ENCODE peak calls at places on chromosomes 4 and X, in seven cellular contexts. K is stimulated activated CD8-positive, alpha-beta memory T cell treated with anti-CD3 and anti-CD28 coated beads, Interleukin-7, amount 100 ng/mL, for 1 hour; V is activated CD4-positive, alpha-beta T cell treated with anti-CD3 and anti-CD28 coated beads, Interleukin-2, amount 50 U/mL, for 4 hours; Q is posterior vena cava; H is EH; B is Calu3; A is NCI-H460. P is an unnamed sample.

GRCh38 chrX:48083212-48083611 is 11.8 kb upstream of the ZNF630 start:
- DNase-seq in K (no peak), V (peak; percentile 16), Q (no peak), H (peak; percentile 49), B (peak; percentile 52), A (peak; percentile 42), P (peak; percentile 61)

GRCh38 chr4:2696423-2696822 is 59.7 kb downstream of the TNIP2 start:
- DNase-seq in K (no peak), V (no peak), Q (no peak), H (no peak), B (no peak), A (no peak), P (no peak)

GRCh38 chr4:142354794-142355416 is 491.2 kb downstream of the INPP4B start:
- DNase-seq in K (no peak), V (no peak), Q (no peak), H (peak; percentile 19), B (no peak), A (no peak), P (no peak)

GRCh38 chr4:176566769-176567168 is 226.0 kb downstream of the VEGFC start:
- DNase-seq in K (no peak), V (no peak), Q (no peak), H (no peak), B (no peak), A (no peak), P (no peak)

GRCh38 chr4:169131556-169132208 is 121.6 kb upstream of the CBR4 start:
- DNase-seq in K (no peak), V (no peak), Q (no peak), H (no peak), B (no peak), A (no peak), P (no peak)

GRCh38 chr4:181661090-181661489 is 582.1 kb upstream of the TENM3 start:
- DNase-seq in K (no peak), V (no peak), Q (no peak), H (peak; percentile 82), B (no peak), A (no peak), P (peak; percentile 61)

GRCh38 chr4:5152521-5152920 is 101.2 kb downstream of the STK32B start:
- DNase-seq in K (no peak), V (no peak), Q (no peak), H (no peak), B (no peak), A (no peak), P (no peak)

GRCh38 chr4:154779362-154779947 is 1.6 kb upstream of the RBM46 start:
- DNase-seq in K (no peak), V (no peak), Q (no peak), H (peak; percentile 39), B (no peak), A (peak; percentile 12), P (peak; percentile 48)

GRCh38 chrX:139198936-139199335 is 331.6 kb upstream of the F9 start:
- DNase-seq in K (no peak), V (no peak), Q (no peak), H (no peak), B (no peak), A (no peak), P (no peak)

GRCh38 chr4:6204098-6204497 is 3.7 kb upstream of the JAKMIP1 start:
- DNase-seq in K (no peak), V (no peak), Q (no peak), H (no peak), B (no peak), A (no peak), P (no peak)

GRCh38 chr4:61995717-61996337 is 795.7 kb downstream of the ADGRL3 start:
- DNase-seq in K (no peak), V (no peak), Q (no peak), H (no peak), B (no peak), A (no peak), P (peak; percentile 47)

GRCh38 chrX:12227412-12228041 is 89.3 kb downstream of the FRMPD4 start:
- DNase-seq in K (no peak), V (no peak), Q (no peak), H (no peak), B (no peak), A (no peak), P (no peak)

GRCh38 chr4:183503497-183504063 is 1.3 kb upstream of the ING2 start:
- DNase-seq in K (peak; percentile 2), V (no peak), Q (no peak), H (no peak), B (no peak), A (no peak), P (no peak)

GRCh38 chr4:173782660-173783059 is 252.6 kb upstream of the HAND2 start:
- DNase-seq in K (no peak), V (no peak), Q (no peak), H (no peak), B (no peak), A (no peak), P (no peak)

GRCh38 chrX:17803449-17803848 is 57.6 kb downstream of the RAI2 start:
- DNase-seq in K (no peak), V (no peak), Q (no peak), H (no peak), B (no peak), A (no peak), P (peak; percentile 20)

GRCh38 chrX:71400710-71401109 is 34.6 kb downstream of the TAF1 start:
- DNase-seq in K (no peak), V (no peak), Q (no peak), H (no peak), B (no peak), A (no peak), P (no peak)

GRCh38 chrX:136806891-136807410 is 26.2 kb upstream of the ARHGEF6 start:
- DNase-seq in K (no peak), V (no peak), Q (no peak), H (no peak), B (no peak), A (no peak), P (no peak)

GRCh38 chr4:66688674-66689073 is 856.6 kb downstream of the CENPC start:
- DNase-seq in K (no peak), V (no peak), Q (no peak), H (peak; percentile 73), B (no peak), A (peak; percentile 25), P (peak; percentile 62)

GRCh38 chr4:110769578-110769977 is 146.7 kb upstream of the PITX2 start:
- DNase-seq in K (no peak), V (no peak), Q (no peak), H (no peak), B (no peak), A (no peak), P (no peak)

GRCh38 chrX:68842781-68843581 is 14.2 kb downstream of the EFNB1 start:
- DNase-seq in K (no peak), V (no peak), Q (no peak), H (peak; percentile 8), B (no peak), A (no peak), P (peak; percentile 75)

GRCh38 chrX:13937370-13938052 is 92.2 kb downstream of the GEMIN8 start:
- DNase-seq in K (no peak), V (no peak), Q (no peak), H (peak; percentile 33), B (peak; percentile 2), A (no peak), P (peak; percentile 74)

P was measured in astrocyte of the hippocampus.